ENCODE peak calls at places on chromosomes 6 and 20, in eight cellular contexts. One of them, this sample, is unnamed.

GRCh38 chr6:129635396-129636164 is 74.4 kb downstream of the ARHGAP18 start:
- DNase-seq in tibial nerve: no peak
- DNase-seq in heart left ventricle: no peak
- DNase-seq in ovary: no peak
- DNase-seq in transverse colon: no peak
- DNase-seq in vagina: no peak
- DNase-seq in HepG2: no peak
- DNase-seq in esophagus squamous epithelium: no peak
- DNase-seq in this sample: no peak

GRCh38 chr20:13995086-13995665 is at the start of gene MACROD2:
- DNase-seq in tibial nerve: peak
- DNase-seq in heart left ventricle: peak
- DNase-seq in ovary: peak
- DNase-seq in transverse colon: peak
- DNase-seq in vagina: no peak
- DNase-seq in HepG2: peak
- DNase-seq in esophagus squamous epithelium: peak
- DNase-seq in this sample: peak

GRCh38 chr20:34525709-34526416 is 9.6 kb downstream of the DYNLRB1 start:
- DNase-seq in tibial nerve: peak
- DNase-seq in heart left ventricle: peak
- DNase-seq in ovary: peak
- DNase-seq in transverse colon: peak
- DNase-seq in vagina: no peak
- DNase-seq in HepG2: peak
- DNase-seq in esophagus squamous epithelium: no peak
- DNase-seq in this sample: peak

GRCh38 chr6:6891949-6892461 is 215.8 kb upstream of the RREB1 start:
- DNase-seq in tibial nerve: no peak
- DNase-seq in heart left ventricle: no peak
- DNase-seq in ovary: no peak
- DNase-seq in transverse colon: no peak
- DNase-seq in vagina: no peak
- DNase-seq in HepG2: no peak
- DNase-seq in esophagus squamous epithelium: no peak
- DNase-seq in this sample: peak

GRCh38 chr6:170114187-170114945 is 176.5 kb downstream of the DLL1 start:
- DNase-seq in tibial nerve: no peak
- DNase-seq in heart left ventricle: peak
- DNase-seq in ovary: peak
- DNase-seq in transverse colon: no peak
- DNase-seq in vagina: no peak
- DNase-seq in HepG2: no peak
- DNase-seq in esophagus squamous epithelium: no peak
- DNase-seq in this sample: no peak

GRCh38 chr6:80991316-80991715 is 761.2 kb downstream of the TENT5A start:
- DNase-seq in tibial nerve: no peak
- DNase-seq in heart left ventricle: no peak
- DNase-seq in ovary: no peak
- DNase-seq in transverse colon: no peak
- DNase-seq in vagina: no peak
- DNase-seq in HepG2: no peak
- DNase-seq in esophagus squamous epithelium: no peak
- DNase-seq in this sample: no peak

GRCh38 chr6:147156218-147156617 is 48.0 kb upstream of the STXBP5 start:
- DNase-seq in tibial nerve: no peak
- DNase-seq in heart left ventricle: no peak
- DNase-seq in ovary: no peak
- DNase-seq in transverse colon: no peak
- DNase-seq in vagina: no peak
- DNase-seq in HepG2: no peak
- DNase-seq in esophagus squamous epithelium: no peak
- DNase-seq in this sample: no peak

GRCh38 chr20:62326959-62327725 is 24.3 kb downstream of the ADRM1 start:
- DNase-seq in tibial nerve: no peak
- DNase-seq in heart left ventricle: peak
- DNase-seq in ovary: no peak
- DNase-seq in transverse colon: no peak
- DNase-seq in vagina: no peak
- DNase-seq in HepG2: no peak
- DNase-seq in esophagus squamous epithelium: no peak
- DNase-seq in this sample: no peak

GRCh38 chr20:38900606-38901005 is 25.6 kb upstream of the FAM83D start:
- DNase-seq in tibial nerve: no peak
- DNase-seq in heart left ventricle: no peak
- DNase-seq in ovary: no peak
- DNase-seq in transverse colon: no peak
- DNase-seq in vagina: no peak
- DNase-seq in HepG2: no peak
- DNase-seq in esophagus squamous epithelium: no peak
- DNase-seq in this sample: no peak

GRCh38 chr6:27101824-27102223 is 145.7 kb upstream of the PRSS16 start:
- DNase-seq in tibial nerve: no peak
- DNase-seq in heart left ventricle: no peak
- DNase-seq in ovary: no peak
- DNase-seq in transverse colon: no peak
- DNase-seq in vagina: no peak
- DNase-seq in HepG2: no peak
- DNase-seq in esophagus squamous epithelium: no peak
- DNase-seq in this sample: no peak

GRCh38 chr20:34643919-34644318 is 33.0 kb downstream of the PIGU start:
- DNase-seq in tibial nerve: no peak
- DNase-seq in heart left ventricle: no peak
- DNase-seq in ovary: no peak
- DNase-seq in transverse colon: no peak
- DNase-seq in vagina: no peak
- DNase-seq in HepG2: no peak
- DNase-seq in esophagus squamous epithelium: no peak
- DNase-seq in this sample: no peak

GRCh38 chr6:25056130-25056529 is 120.4 kb upstream of the RIPOR2 start:
- DNase-seq in tibial nerve: no peak
- DNase-seq in heart left ventricle: peak
- DNase-seq in ovary: no peak
- DNase-seq in transverse colon: peak
- DNase-seq in vagina: no peak
- DNase-seq in HepG2: no peak
- DNase-seq in esophagus squamous epithelium: no peak
- DNase-seq in this sample: no peak

GRCh38 chr6:164344801-164345291 is 930.3 kb downstream of the QKI start:
- DNase-seq in tibial nerve: no peak
- DNase-seq in heart left ventricle: peak
- DNase-seq in ovary: no peak
- DNase-seq in transverse colon: no peak
- DNase-seq in vagina: no peak
- DNase-seq in HepG2: no peak
- DNase-seq in esophagus squamous epithelium: no peak
- DNase-seq in this sample: peak

GRCh38 chr6:158251565-158251964 is 60.7 kb upstream of the TULP4 start:
- DNase-seq in tibial nerve: no peak
- DNase-seq in heart left ventricle: no peak
- DNase-seq in ovary: no peak
- DNase-seq in transverse colon: no peak
- DNase-seq in vagina: no peak
- DNase-seq in HepG2: no peak
- DNase-seq in esophagus squamous epithelium: no peak
- DNase-seq in this sample: no peak

GRCh38 chr6:23659125-23659524 is 466.9 kb upstream of the NRSN1 start:
- DNase-seq in tibial nerve: no peak
- DNase-seq in heart left ventricle: no peak
- DNase-seq in ovary: no peak
- DNase-seq in transverse colon: peak
- DNase-seq in vagina: no peak
- DNase-seq in HepG2: peak
- DNase-seq in esophagus squamous epithelium: no peak
- DNase-seq in this sample: no peak

GRCh38 chr6:118580585-118581419 is 32.7 kb downstream of the PLN start:
- DNase-seq in tibial nerve: no peak
- DNase-seq in heart left ventricle: no peak
- DNase-seq in ovary: no peak
- DNase-seq in transverse colon: no peak
- DNase-seq in vagina: no peak
- DNase-seq in HepG2: peak
- DNase-seq in esophagus squamous epithelium: no peak
- DNase-seq in this sample: peak

GRCh38 chr20:2706688-2707352 is 14.2 kb downstream of the EBF4 start:
- DNase-seq in tibial nerve: no peak
- DNase-seq in heart left ventricle: no peak
- DNase-seq in ovary: no peak
- DNase-seq in transverse colon: no peak
- DNase-seq in vagina: peak
- DNase-seq in HepG2: no peak
- DNase-seq in esophagus squamous epithelium: no peak
- DNase-seq in this sample: no peak

GRCh38 chr6:11536795-11537194 is 754 bp upstream of the TMEM170B start:
- DNase-seq in tibial nerve: no peak
- DNase-seq in heart left ventricle: no peak
- DNase-seq in ovary: peak
- DNase-seq in transverse colon: peak
- DNase-seq in vagina: no peak
- DNase-seq in HepG2: no peak
- DNase-seq in esophagus squamous epithelium: no peak
- DNase-seq in this sample: peak

GRCh38 chr6:100339574-100340255 is 125.0 kb downstream of the SIM1 start:
- DNase-seq in tibial nerve: no peak
- DNase-seq in heart left ventricle: no peak
- DNase-seq in ovary: no peak
- DNase-seq in transverse colon: no peak
- DNase-seq in vagina: no peak
- DNase-seq in HepG2: no peak
- DNase-seq in esophagus squamous epithelium: no peak
- DNase-seq in this sample: no peak

GRCh38 chr20:35225319-35226125 is 968 bp upstream of the MMP24 start:
- DNase-seq in tibial nerve: no peak
- DNase-seq in heart left ventricle: no peak
- DNase-seq in ovary: no peak
- DNase-seq in transverse colon: no peak
- DNase-seq in vagina: no peak
- DNase-seq in HepG2: no peak
- DNase-seq in esophagus squamous epithelium: no peak
- DNase-seq in this sample: no peak

GRCh38 chr6:166633732-166634535 is 6.9 kb upstream of the RPS6KA2 start:
- DNase-seq in tibial nerve: no peak
- DNase-seq in heart left ventricle: peak
- DNase-seq in ovary: no peak
- DNase-seq in transverse colon: no peak
- DNase-seq in vagina: no peak
- DNase-seq in HepG2: peak
- DNase-seq in esophagus squamous epithelium: no peak
- DNase-seq in this sample: peak

GRCh38 chr6:118877806-118878205 is 16.1 kb upstream of the ASF1A start:
- DNase-seq in tibial nerve: no peak
- DNase-seq in heart left ventricle: no peak
- DNase-seq in ovary: no peak
- DNase-seq in transverse colon: no peak
- DNase-seq in vagina: no peak
- DNase-seq in HepG2: no peak
- DNase-seq in esophagus squamous epithelium: no peak
- DNase-seq in this sample: no peak

GRCh38 chr6:45727228-45727627 is 288.4 kb downstream of the CLIC5 start:
- DNase-seq in tibial nerve: no peak
- DNase-seq in heart left ventricle: peak
- DNase-seq in ovary: no peak
- DNase-seq in transverse colon: no peak
- DNase-seq in vagina: no peak
- DNase-seq in HepG2: no peak
- DNase-seq in esophagus squamous epithelium: no peak
- DNase-seq in this sample: no peak

GRCh38 chr6:147176795-147177194 is 27.4 kb upstream of the STXBP5 start:
- DNase-seq in tibial nerve: no peak
- DNase-seq in heart left ventricle: no peak
- DNase-seq in ovary: no peak
- DNase-seq in transverse colon: no peak
- DNase-seq in vagina: no peak
- DNase-seq in HepG2: no peak
- DNase-seq in esophagus squamous epithelium: no peak
- DNase-seq in this sample: no peak

DNA sequence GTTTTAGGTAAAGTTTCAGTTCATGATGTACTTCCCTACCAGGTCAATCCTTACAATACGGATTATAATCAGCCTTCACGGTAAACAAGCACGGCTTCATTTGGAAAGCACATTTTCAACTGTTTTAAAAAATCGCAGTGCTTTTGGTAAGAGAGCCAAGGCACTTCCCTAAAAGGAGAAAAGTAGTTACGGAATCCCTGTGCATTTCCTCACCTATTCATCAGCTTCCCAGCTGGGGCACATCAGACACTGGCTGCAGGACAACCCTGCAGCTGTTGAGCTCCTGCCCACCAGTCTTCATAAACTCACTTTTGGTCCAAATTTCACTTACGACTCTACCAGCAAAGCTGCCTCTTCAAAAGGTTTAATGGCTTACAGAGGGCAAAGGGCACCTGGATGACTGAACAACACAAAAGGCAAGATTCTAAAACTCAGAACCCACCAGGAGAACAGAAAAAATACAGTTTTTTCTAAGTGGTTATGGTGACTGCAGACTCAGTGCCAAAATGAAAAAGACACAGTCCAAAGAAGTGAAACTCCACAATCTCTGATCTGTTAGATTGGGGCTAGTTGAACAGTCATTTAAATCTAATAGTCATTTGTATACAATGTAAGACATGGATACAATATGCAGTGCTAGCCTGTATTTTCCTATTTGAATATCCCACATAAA is 7.5 kb downstream of the SNX5 start:
- DNase-seq in tibial nerve: no peak
- DNase-seq in heart left ventricle: peak
- DNase-seq in ovary: peak
- DNase-seq in transverse colon: peak
- DNase-seq in vagina: no peak
- DNase-seq in HepG2: peak
- DNase-seq in esophagus squamous epithelium: no peak
- DNase-seq in this sample: no peak
- TF ChIP-seq POLR2A in tibial nerve: no peak
- TF ChIP-seq POLR2A in heart left ventricle: no peak
- TF ChIP-seq POLR2A in ovary: no peak
- TF ChIP-seq POLR2A in transverse colon: no peak
- TF ChIP-seq POLR2A in vagina: no peak
- TF ChIP-seq POLR2A in HepG2: peak
- TF ChIP-seq POLR2A in esophagus squamous epithelium: no peak
- TF ChIP-seq POLR2A in this sample: no peak

GRCh38 chr20:32485770-32486248 is 99.3 kb downstream of the NOL4L start:
- DNase-seq in tibial nerve: no peak
- DNase-seq in heart left ventricle: no peak
- DNase-seq in ovary: no peak
- DNase-seq in transverse colon: no peak
- DNase-seq in vagina: no peak
- DNase-seq in HepG2: peak
- DNase-seq in esophagus squamous epithelium: no peak
- DNase-seq in this sample: no peak
- H3K27ac ChIP-seq in tibial nerve: peak
- H3K27ac ChIP-seq in heart left ventricle: no peak
- H3K27ac ChIP-seq in ovary: no peak
- H3K27ac ChIP-seq in transverse colon: peak
- H3K27ac ChIP-seq in vagina: peak
- H3K27ac ChIP-seq in HepG2: peak
- H3K27ac ChIP-seq in esophagus squamous epithelium: peak
- H3K27ac ChIP-seq in this sample: no peak

GRCh38 chr6:37653933-37654565 is 43.6 kb downstream of the MDGA1 start:
- DNase-seq in tibial nerve: no peak
- DNase-seq in heart left ventricle: no peak
- DNase-seq in ovary: no peak
- DNase-seq in transverse colon: peak
- DNase-seq in vagina: no peak
- DNase-seq in HepG2: peak
- DNase-seq in esophagus squamous epithelium: no peak
- DNase-seq in this sample: no peak
- TF ChIP-seq CTCF in tibial nerve: peak
- TF ChIP-seq CTCF in heart left ventricle: peak
- TF ChIP-seq CTCF in ovary: no peak
- TF ChIP-seq CTCF in transverse colon: peak
- TF ChIP-seq CTCF in vagina: no peak
- TF ChIP-seq CTCF in HepG2: peak
- TF ChIP-seq CTCF in esophagus squamous epithelium: no peak
- TF ChIP-seq CTCF in this sample: peak

GRCh38 chr20:49854190-49854875 is 41.7 kb downstream of the SLC9A8 start:
- DNase-seq in tibial nerve: no peak
- DNase-seq in heart left ventricle: no peak
- DNase-seq in ovary: no peak
- DNase-seq in transverse colon: no peak
- DNase-seq in vagina: no peak
- DNase-seq in HepG2: no peak
- DNase-seq in esophagus squamous epithelium: no peak
- DNase-seq in this sample: no peak
- TF ChIP-seq POLR2A in tibial nerve: no peak
- TF ChIP-seq POLR2A in heart left ventricle: no peak
- TF ChIP-seq POLR2A in ovary: no peak
- TF ChIP-seq POLR2A in transverse colon: no peak
- TF ChIP-seq POLR2A in vagina: no peak
- TF ChIP-seq POLR2A in HepG2: no peak
- TF ChIP-seq POLR2A in esophagus squamous epithelium: no peak
- TF ChIP-seq POLR2A in this sample: no peak